ENCODE peak calls at places on chromosome 6, in nine cellular contexts. K, R, Y, N, D, W, I, E and S are unnamed samples.
A peak's percentile ranks its signal among the peaks of the same experiment; 100 is the strongest.

GRCh38 chr6:11007715-11008608 is 36.1 kb downstream of the ELOVL2 start:
- DNase-seq in K (no peak), R (no peak), Y (peak; percentile 57), N (no peak), D (no peak), W (no peak), I (no peak), E (no peak), S (no peak)

GRCh38 chr6:142885182-142885867 is 59.7 kb downstream of the HIVEP2 start:
- DNase-seq in K (peak; percentile 89), R (peak; percentile 29), Y (peak; percentile 85), N (peak; percentile 69), D (peak; percentile 15), W (peak; percentile 38), I (no peak), E (peak; percentile 39), S (no peak)

GRCh38 chr6:129648819-129649491 is 61.0 kb downstream of the ARHGAP18 start:
- DNase-seq in K (no peak), R (no peak), Y (no peak), N (no peak), D (no peak), W (no peak), I (no peak), E (no peak), S (no peak)

GRCh38 chr6:147080215-147080614 is 124.0 kb upstream of the STXBP5 start:
- DNase-seq in K (no peak), R (no peak), Y (no peak), N (no peak), D (no peak), W (no peak), I (no peak), E (no peak), S (no peak)

GRCh38 chr6:27129095-27129815 is 118.2 kb upstream of the PRSS16 start:
- DNase-seq in K (no peak), R (no peak), Y (no peak), N (peak; percentile 18), D (no peak), W (no peak), I (no peak), E (no peak), S (no peak)

GRCh38 chr6:101803146-101803545 is 409.6 kb downstream of the GRIK2 start:
- DNase-seq in K (no peak), R (no peak), Y (no peak), N (no peak), D (no peak), W (no peak), I (no peak), E (no peak), S (no peak)

GRCh38 chr6:142838821-142839685 is 105.9 kb downstream of the HIVEP2 start:
- DNase-seq in K (no peak), R (no peak), Y (no peak), N (no peak), D (no peak), W (no peak), I (no peak), E (no peak), S (no peak)

GRCh38 chr6:72922401-72922800 is 300.5 kb downstream of the KCNQ5 start:
- DNase-seq in K (no peak), R (no peak), Y (no peak), N (no peak), D (no peak), W (no peak), I (no peak), E (no peak), S (no peak)

GRCh38 chr6:41488392-41489129 is 57.6 kb upstream of the FOXP4 start:
- DNase-seq in K (peak; percentile 42), R (no peak), Y (peak; percentile 82), N (no peak), D (peak; percentile 9), W (peak; percentile 12), I (no peak), E (no peak), S (no peak)

GRCh38 chr6:19024737-19025136 is 637.6 kb downstream of the RNF144B start:
- DNase-seq in K (no peak), R (no peak), Y (peak; percentile 79), N (peak; percentile 41), D (no peak), W (no peak), I (no peak), E (peak; percentile 46), S (peak; percentile 21)

GRCh38 chr6:122734529-122735203 is 44.9 kb upstream of the FABP7 start:
- DNase-seq in K (no peak), R (no peak), Y (no peak), N (no peak), D (no peak), W (no peak), I (no peak), E (no peak), S (no peak)

GRCh38 chr6:130906736-130907381 is 79.7 kb downstream of the SMLR1 start:
- DNase-seq in K (no peak), R (no peak), Y (no peak), N (no peak), D (no peak), W (no peak), I (no peak), E (no peak), S (no peak)

GRCh38 chr6:89970072-89970471 is 75.8 kb downstream of the GJA10 start:
- DNase-seq in K (no peak), R (no peak), Y (no peak), N (no peak), D (no peak), W (no peak), I (no peak), E (no peak), S (no peak)

GRCh38 chr6:47817749-47818148 is 35.9 kb downstream of the OPN5 start:
- DNase-seq in K (no peak), R (no peak), Y (no peak), N (no peak), D (no peak), W (no peak), I (no peak), E (no peak), S (no peak)

GRCh38 chr6:30759575-30760239 is 15.4 kb upstream of the IER3 start:
- DNase-seq in K (no peak), R (no peak), Y (peak; percentile 70), N (no peak), D (no peak), W (no peak), I (no peak), E (no peak), S (no peak)

GRCh38 chr6:128532827-128533226 is 12.4 kb upstream of the PTPRK start:
- DNase-seq in K (no peak), R (no peak), Y (no peak), N (no peak), D (no peak), W (no peak), I (no peak), E (no peak), S (no peak)

GRCh38 chr6:36029464-36029863 is 1.9 kb downstream of the MAPK14 start:
- DNase-seq in K (no peak), R (no peak), Y (no peak), N (no peak), D (no peak), W (no peak), I (no peak), E (no peak), S (no peak)
- H3K4me1 ChIP-seq in K (peaks cover under 1% of the 10 kb centered on the region), R (peaks cover 9% of the 10 kb centered on the region), Y (peaks cover 14% of the 10 kb centered on the region), N (peaks cover 12% of the 10 kb centered on the region), D (peaks cover 46% of the 10 kb centered on the region), W (peaks cover 5% of the 10 kb centered on the region), I (peaks cover 41% of the 10 kb centered on the region), E (peaks cover 1% of the 10 kb centered on the region), S (peaks cover 11% of the 10 kb centered on the region)

GRCh38 chr6:24910850-24911712 is 24.7 kb downstream of the RIPOR2 start:
- DNase-seq in K (no peak), R (peak; percentile 64), Y (peak; percentile 70), N (peak; percentile 62), D (peak; percentile 31), W (peak; percentile 30), I (peak; percentile 63), E (peak; percentile 61), S (peak; percentile 67)

GRCh38 chr6:24908555-24908954 is 27.2 kb downstream of the RIPOR2 start:
- DNase-seq in K (no peak), R (no peak), Y (no peak), N (no peak), D (no peak), W (no peak), I (no peak), E (no peak), S (no peak)

GRCh38 chr6:24909281-24910216 is 26.2 kb downstream of the RIPOR2 start:
- DNase-seq in K (no peak), R (no peak), Y (no peak), N (peak; percentile 69), D (no peak), W (no peak), I (no peak), E (no peak), S (no peak)

GRCh38 chr6:24911983-24912382 is 23.8 kb downstream of the RIPOR2 start:
- DNase-seq in K (no peak), R (no peak), Y (no peak), N (no peak), D (no peak), W (no peak), I (no peak), E (no peak), S (no peak)

GRCh38 chr6:24910331-24910849 is 25.4 kb downstream of the RIPOR2 start:
- DNase-seq in K (no peak), R (no peak), Y (no peak), N (peak; percentile 82), D (no peak), W (no peak), I (no peak), E (no peak), S (no peak)
- H3K4me3 ChIP-seq in K (peak overlapping the region; percentile 86), R (peak overlapping the region; percentile 66), Y (peak overlapping the region; percentile 89), N (peak overlapping the region; percentile 75), D (peak overlapping the region; percentile 42), W (peak overlapping the region; percentile 44), I (peak overlapping the region; percentile 42), E (peak overlapping the region; percentile 58), S (no peak overlapping the region)

DNA sequence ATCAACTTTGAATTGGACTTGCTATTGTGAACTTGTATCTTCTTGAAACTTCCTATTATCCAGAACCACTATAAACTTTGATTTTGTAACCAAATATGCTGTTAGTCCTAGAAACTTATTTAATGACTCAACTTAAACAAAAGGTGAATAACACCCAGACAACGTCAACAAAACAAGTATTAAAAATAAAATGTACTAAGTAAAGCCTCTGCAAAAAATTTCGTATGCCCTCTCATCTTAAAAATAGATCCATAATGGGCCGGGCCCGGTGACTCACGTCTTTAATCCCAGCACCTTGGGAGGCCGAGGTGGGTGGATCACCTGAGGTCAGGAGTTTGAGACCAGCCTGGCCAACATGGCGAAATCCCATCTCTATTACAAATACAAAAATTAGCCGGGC is 401.7 kb downstream of the ESR1 start:
- DNase-seq in K (no peak), R (no peak), Y (no peak), N (no peak), D (no peak), W (no peak), I (no peak), E (no peak), S (no peak)
- H3K36me3 ChIP-seq in K (peaks cover 22% of the 10 kb centered on the region), R (no peaks in the 10 kb centered on the region), Y (no peaks in the 10 kb centered on the region), N (peaks cover 80% of the 10 kb centered on the region), D (peaks cover 41% of the 10 kb centered on the region), W (peaks cover 65% of the 10 kb centered on the region), I (no peaks in the 10 kb centered on the region), E (peaks cover 50% of the 10 kb centered on the region), S (no peaks in the 10 kb centered on the region)

DNA sequence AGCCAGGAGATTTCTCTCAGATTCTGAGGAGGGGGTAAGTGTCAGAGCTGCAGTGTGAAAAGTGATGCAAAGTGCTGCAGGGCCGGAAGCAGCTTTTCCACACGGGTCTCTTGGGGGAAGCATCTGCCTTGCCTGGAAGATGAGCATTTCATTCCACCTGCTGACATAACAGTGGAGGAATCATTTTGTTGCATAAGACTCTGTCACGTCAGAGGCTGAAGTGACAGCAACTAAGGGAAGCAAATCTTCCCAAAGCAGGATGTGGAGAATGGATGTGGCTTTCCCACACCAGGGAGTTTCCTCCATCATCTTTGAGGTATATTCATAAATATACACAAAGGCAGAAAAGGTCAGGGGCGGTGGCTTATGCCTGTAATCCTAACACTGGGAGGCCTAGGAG is 22.9 kb downstream of the DCBLD1 start:
- DNase-seq in K (no peak), R (no peak), Y (no peak), N (no peak), D (no peak), W (no peak), I (no peak), E (no peak), S (no peak)
- H3K4me1 ChIP-seq in K (no peaks in the 10 kb centered on the region), R (no peaks in the 10 kb centered on the region), Y (peaks cover 11% of the 10 kb centered on the region), N (no peaks in the 10 kb centered on the region), D (no peaks in the 10 kb centered on the region), W (no peaks in the 10 kb centered on the region), I (peaks cover 7% of the 10 kb centered on the region), E (peaks cover 9% of the 10 kb centered on the region), S (no peaks in the 10 kb centered on the region)